ENCODE peak calls at places on chromosomes 4 and X, in eight cellular contexts. One of them, this sample, is unnamed.

GRCh38 chr4:94561249-94562024 is 109.7 kb downstream of the PDLIM5 start:
- DNase-seq in GM03348: peak; percentile 53
- DNase-seq in bronchial epithelial cell: no peak
- DNase-seq in K562: no peak
- DNase-seq in amniotic epithelial cell: peak; percentile 70
- DNase-seq in amniotic stem cell: peak; percentile 17
- DNase-seq in breast epithelium: no peak
- DNase-seq in Panc1: no peak
- DNase-seq in this sample: peak; percentile 86

GRCh38 chr4:113621633-113622032 is 139.9 kb downstream of the CAMK2D start:
- DNase-seq in GM03348: no peak
- DNase-seq in K562: no peak
- DNase-seq in amniotic stem cell: no peak
- DNase-seq in bronchial epithelial cell: no peak
- DNase-seq in Panc1: no peak
- DNase-seq in breast epithelium: no peak
- DNase-seq in amniotic epithelial cell: no peak
- DNase-seq in this sample: no peak

GRCh38 chr4:128913228-128913627 is 103.7 kb downstream of the JADE1 start:
- DNase-seq in K562: no peak
- DNase-seq in breast epithelium: no peak
- DNase-seq in bronchial epithelial cell: no peak
- DNase-seq in Panc1: no peak
- DNase-seq in GM03348: no peak
- DNase-seq in amniotic stem cell: no peak
- DNase-seq in amniotic epithelial cell: no peak
- DNase-seq in this sample: no peak

GRCh38 chrX:11137543-11138139 is 26.5 kb downstream of the HCCS start:
- DNase-seq in amniotic stem cell: no peak
- DNase-seq in breast epithelium: no peak
- DNase-seq in K562: no peak
- DNase-seq in amniotic epithelial cell: peak; percentile 57
- DNase-seq in GM03348: peak; percentile 23
- DNase-seq in Panc1: no peak
- DNase-seq in bronchial epithelial cell: peak; percentile 20
- DNase-seq in this sample: peak; percentile 60

GRCh38 chr4:185811509-185812364 is at the start of gene SORBS2:
- DNase-seq in K562: no peak
- DNase-seq in amniotic epithelial cell: peak; percentile 73
- DNase-seq in breast epithelium: peak; percentile 48
- DNase-seq in Panc1: no peak
- DNase-seq in GM03348: no peak
- DNase-seq in bronchial epithelial cell: peak; percentile 83
- DNase-seq in amniotic stem cell: no peak
- DNase-seq in this sample: peak; percentile 65

GRCh38 chr4:158071931-158072330 is 100.9 kb downstream of the GASK1B start:
- DNase-seq in GM03348: no peak
- DNase-seq in amniotic epithelial cell: no peak
- DNase-seq in amniotic stem cell: no peak
- DNase-seq in K562: no peak
- DNase-seq in breast epithelium: no peak
- DNase-seq in bronchial epithelial cell: no peak
- DNase-seq in Panc1: no peak
- DNase-seq in this sample: no peak

GRCh38 chr4:151228196-151229119 is 48.5 kb upstream of the PRSS48 start:
- DNase-seq in Panc1: no peak
- DNase-seq in K562: no peak
- DNase-seq in bronchial epithelial cell: peak; percentile 43
- DNase-seq in GM03348: no peak
- DNase-seq in breast epithelium: no peak
- DNase-seq in amniotic epithelial cell: no peak
- DNase-seq in amniotic stem cell: no peak
- DNase-seq in this sample: peak; percentile 79

GRCh38 chr4:127685292-127685691 is 44.9 kb upstream of the SLC25A31 start:
- DNase-seq in K562: no peak
- DNase-seq in Panc1: no peak
- DNase-seq in amniotic epithelial cell: peak; percentile 79
- DNase-seq in amniotic stem cell: no peak
- DNase-seq in bronchial epithelial cell: peak; percentile 76
- DNase-seq in GM03348: no peak
- DNase-seq in breast epithelium: no peak
- DNase-seq in this sample: peak; percentile 75

GRCh38 chr4:111813565-111814140 is 331.6 kb upstream of the FAM241A start:
- DNase-seq in bronchial epithelial cell: no peak
- DNase-seq in K562: no peak
- DNase-seq in Panc1: no peak
- DNase-seq in amniotic epithelial cell: peak; percentile 40
- DNase-seq in amniotic stem cell: no peak
- DNase-seq in GM03348: no peak
- DNase-seq in breast epithelium: no peak
- DNase-seq in this sample: no peak

GRCh38 chr4:77022581-77023133 is 53.1 kb downstream of the CCNI start:
- DNase-seq in breast epithelium: no peak
- DNase-seq in K562: no peak
- DNase-seq in bronchial epithelial cell: no peak
- DNase-seq in GM03348: peak; percentile 68
- DNase-seq in amniotic stem cell: no peak
- DNase-seq in Panc1: no peak
- DNase-seq in amniotic epithelial cell: peak; percentile 68
- DNase-seq in this sample: peak; percentile 94

GRCh38 chrX:103157511-103158316 is 57.2 kb upstream of the BEX4 start:
- DNase-seq in K562: peak; percentile 35
- DNase-seq in Panc1: peak; percentile 46
- DNase-seq in amniotic epithelial cell: peak; percentile 23
- DNase-seq in breast epithelium: no peak
- DNase-seq in bronchial epithelial cell: peak; percentile 42
- DNase-seq in amniotic stem cell: peak; percentile 3
- DNase-seq in GM03348: peak; percentile 41
- DNase-seq in this sample: peak; percentile 61

GRCh38 chr4:48269861-48270515 is 350 bp upstream of the TEC start:
- DNase-seq in K562: peak; percentile 98
- DNase-seq in GM03348: peak; percentile 95
- DNase-seq in amniotic stem cell: peak; percentile 48
- DNase-seq in breast epithelium: peak; percentile 90
- DNase-seq in bronchial epithelial cell: peak; percentile 57
- DNase-seq in amniotic epithelial cell: peak; percentile 37
- DNase-seq in Panc1: no peak
- DNase-seq in this sample: peak; percentile 72

GRCh38 chr4:153375303-153375702 is 30.8 kb downstream of the MND1 start:
- DNase-seq in amniotic epithelial cell: peak; percentile 51
- DNase-seq in bronchial epithelial cell: no peak
- DNase-seq in K562: no peak
- DNase-seq in Panc1: no peak
- DNase-seq in breast epithelium: no peak
- DNase-seq in GM03348: no peak
- DNase-seq in amniotic stem cell: no peak
- DNase-seq in this sample: no peak

GRCh38 chr4:87491436-87491835 is 37.7 kb downstream of the SPARCL1 start:
- DNase-seq in Panc1: no peak
- DNase-seq in amniotic epithelial cell: no peak
- DNase-seq in K562: no peak
- DNase-seq in amniotic stem cell: no peak
- DNase-seq in bronchial epithelial cell: no peak
- DNase-seq in breast epithelium: no peak
- DNase-seq in GM03348: no peak
- DNase-seq in this sample: no peak

GRCh38 chr4:134787315-134787714 is 585.7 kb upstream of the PABPC4L start:
- DNase-seq in amniotic epithelial cell: peak; percentile 47
- DNase-seq in GM03348: no peak
- DNase-seq in K562: no peak
- DNase-seq in breast epithelium: no peak
- DNase-seq in Panc1: no peak
- DNase-seq in amniotic stem cell: peak; percentile 16
- DNase-seq in bronchial epithelial cell: peak; percentile 5
- DNase-seq in this sample: peak; percentile 7

GRCh38 chr4:31327031-31327430 is 606.9 kb downstream of the PCDH7 start:
- DNase-seq in amniotic stem cell: no peak
- DNase-seq in breast epithelium: no peak
- DNase-seq in GM03348: no peak
- DNase-seq in bronchial epithelial cell: no peak
- DNase-seq in amniotic epithelial cell: no peak
- DNase-seq in K562: no peak
- DNase-seq in Panc1: no peak
- DNase-seq in this sample: no peak

GRCh38 chr4:182242793-182243192 is 409 bp upstream of the TENM3 start:
- DNase-seq in amniotic stem cell: no peak
- DNase-seq in Panc1: no peak
- DNase-seq in bronchial epithelial cell: no peak
- DNase-seq in GM03348: no peak
- DNase-seq in amniotic epithelial cell: peak; percentile 89
- DNase-seq in K562: no peak
- DNase-seq in breast epithelium: no peak
- DNase-seq in this sample: peak; percentile 81

GRCh38 chr4:40199999-40200880 is 3.4 kb downstream of the RHOH start:
- DNase-seq in Panc1: no peak
- DNase-seq in breast epithelium: no peak
- DNase-seq in GM03348: no peak
- DNase-seq in K562: no peak
- DNase-seq in amniotic epithelial cell: peak; percentile 33
- DNase-seq in bronchial epithelial cell: no peak
- DNase-seq in amniotic stem cell: no peak
- DNase-seq in this sample: peak; percentile 84

GRCh38 chrX:13658602-13659001 is 5.7 kb downstream of the TCEANC start:
- DNase-seq in bronchial epithelial cell: peak; percentile 50
- DNase-seq in breast epithelium: no peak
- DNase-seq in GM03348: peak; percentile 12
- DNase-seq in amniotic epithelial cell: peak; percentile 59
- DNase-seq in Panc1: no peak
- DNase-seq in K562: peak; percentile 29
- DNase-seq in amniotic stem cell: peak; percentile 7
- DNase-seq in this sample: peak; percentile 73

GRCh38 chr4:2006956-2007653 is 1.7 kb downstream of the NELFA start:
- DNase-seq in K562: no peak
- DNase-seq in amniotic epithelial cell: no peak
- DNase-seq in amniotic stem cell: no peak
- DNase-seq in breast epithelium: no peak
- DNase-seq in GM03348: no peak
- DNase-seq in Panc1: no peak
- DNase-seq in bronchial epithelial cell: no peak
- DNase-seq in this sample: no peak

This sample was measured in choroid plexus epithelial cell.